ENCODE peak calls at places on chromosomes 2 and 18, in ten cellular contexts. U is neural progenitor cell, Z is left ventricle myocardium inferior, F is spleen, L is iPS DF 6.9, E is heart left ventricle, Y is thoracic aorta, X is A549, B is transverse colon, T is pancreas. H is an unnamed sample.
A peak's percentile ranks its signal among the peaks of the same experiment; 100 is the strongest.

GRCh38 chr18:8299054-8299708 is 310.1 kb upstream of the RAB12 start:
- DNase-seq in B (no peak), Z (no peak), E (no peak), X (no peak), F (no peak), T (no peak), U (no peak), Y (no peak), L (no peak), H (no peak)

GRCh38 chr2:12113364-12113763 is 366.9 kb downstream of the LPIN1 start:
- DNase-seq in Z (no peak), L (no peak), X (no peak), T (no peak), U (no peak), F (no peak), E (no peak), B (no peak), Y (no peak), H (no peak)

GRCh38 chr2:3408781-3409180 is 29.3 kb downstream of the TRAPPC12 start:
- DNase-seq in X (no peak), E (no peak), T (no peak), Z (no peak), L (no peak), Y (no peak), B (no peak), F (no peak), U (no peak), H (no peak)

GRCh38 chr2:171568085-171568484 is 45.8 kb downstream of the CYBRD1 start:
- DNase-seq in Y (no peak), U (no peak), Z (no peak), T (no peak), F (no peak), X (no peak), B (no peak), L (no peak), E (no peak), H (no peak)

GRCh38 chr2:12488365-12488972 is 228.3 kb upstream of the TRIB2 start:
- DNase-seq in E (no peak), B (no peak), U (no peak), F (peak; percentile 79), Z (no peak), L (no peak), X (no peak), Y (no peak), T (no peak), H (peak; percentile 34)

GRCh38 chr2:162106146-162106551 is 32.1 kb upstream of the DPP4 start:
- DNase-seq in U (no peak), L (no peak), Y (no peak), Z (no peak), E (no peak), B (no peak), T (no peak), F (no peak), X (no peak), H (no peak)

GRCh38 chr2:137333386-137333972 is 568.1 kb downstream of the THSD7B start:
- DNase-seq in Y (no peak), X (no peak), B (no peak), F (no peak), E (no peak), Z (no peak), T (no peak), U (no peak), L (no peak), H (no peak)

GRCh38 chr18:77654302-77654701 is 404.7 kb downstream of the GALR1 start:
- DNase-seq in B (no peak), F (no peak), U (no peak), Y (no peak), L (no peak), X (no peak), Z (no peak), E (no peak), T (no peak), H (no peak)

GRCh38 chr2:177245010-177245422 is 19.5 kb downstream of the NFE2L2 start:
- DNase-seq in F (no peak), E (no peak), T (no peak), B (no peak), Z (no peak), Y (no peak), U (no peak), X (peak; percentile 78), L (no peak), H (no peak)

GRCh38 chr2:177249038-177249437 is 15.5 kb downstream of the NFE2L2 start:
- DNase-seq in L (no peak), Y (no peak), Z (no peak), T (no peak), F (no peak), B (no peak), U (no peak), E (no peak), X (no peak), H (no peak)

GRCh38 chr2:177250461-177250860 is 14.1 kb downstream of the NFE2L2 start:
- DNase-seq in U (no peak), X (no peak), Y (no peak), L (no peak), E (no peak), T (no peak), Z (no peak), B (no peak), F (no peak), H (no peak)

GRCh38 chr2:177246000-177246399 is 18.5 kb downstream of the NFE2L2 start:
- DNase-seq in F (no peak), T (no peak), Y (no peak), L (no peak), U (peak; percentile 17), B (no peak), E (no peak), Z (no peak), X (no peak), H (no peak)

DNA sequence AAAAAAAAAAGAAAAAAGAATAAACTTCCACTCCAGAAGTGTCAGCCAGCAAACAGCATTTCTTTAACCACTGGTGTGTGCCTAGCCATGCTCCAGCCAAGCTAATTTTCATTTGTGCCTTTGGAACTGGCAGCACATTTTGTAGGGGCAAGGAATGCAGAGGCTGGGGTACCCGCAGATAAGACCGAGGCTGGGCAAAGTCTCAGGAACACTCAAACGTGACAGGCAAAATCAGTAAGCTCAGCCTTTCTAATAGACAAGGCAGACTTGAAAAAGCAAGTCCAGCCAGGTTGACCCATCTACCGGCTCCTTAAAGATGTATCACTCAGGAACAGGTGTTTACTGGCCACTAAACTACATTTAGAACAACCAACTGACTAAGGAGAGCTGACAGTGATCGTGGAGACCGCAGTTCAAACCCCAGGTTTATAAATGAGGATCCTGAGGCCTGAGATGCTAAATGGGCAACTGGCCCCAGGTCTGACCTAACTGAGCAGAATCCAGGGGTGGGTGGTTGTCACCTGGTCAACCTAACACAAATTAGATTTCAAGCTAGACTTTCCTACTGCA is 16.7 kb downstream of the NFE2L2 start:
- DNase-seq in B (no peak), X (no peak), E (no peak), U (no peak), F (no peak), Y (no peak), L (no peak), T (no peak), Z (no peak), H (no peak)
- H3K4me1 ChIP-seq in B (peaks cover 30% of the 10 kb centered on the region), X (peaks cover 100% of the 10 kb centered on the region), E (peaks cover 93% of the 10 kb centered on the region), U (peaks cover 8% of the 10 kb centered on the region), F (peaks cover 94% of the 10 kb centered on the region), Y (peaks cover 82% of the 10 kb centered on the region), L (no peaks in the 10 kb centered on the region), T (peaks cover 28% of the 10 kb centered on the region), Z (peaks cover 100% of the 10 kb centered on the region), H (peaks cover 83% of the 10 kb centered on the region)

GRCh38 chr2:47301277-47301618 is 101.7 kb upstream of the MSH2 start:
- DNase-seq in B (no peak), Y (no peak), E (no peak), U (no peak), T (no peak), Z (no peak), X (no peak), F (no peak), L (no peak), H (no peak)
- H3K4me1 ChIP-seq in B (no peaks in the 10 kb centered on the region), Y (no peaks in the 10 kb centered on the region), E (peaks cover 57% of the 10 kb centered on the region), U (peaks cover 13% of the 10 kb centered on the region), T (no peaks in the 10 kb centered on the region), Z (no peaks in the 10 kb centered on the region), X (peaks cover 50% of the 10 kb centered on the region), F (peaks cover 32% of the 10 kb centered on the region), L (peaks cover 3% of the 10 kb centered on the region), H (no peaks in the 10 kb centered on the region)

DNA sequence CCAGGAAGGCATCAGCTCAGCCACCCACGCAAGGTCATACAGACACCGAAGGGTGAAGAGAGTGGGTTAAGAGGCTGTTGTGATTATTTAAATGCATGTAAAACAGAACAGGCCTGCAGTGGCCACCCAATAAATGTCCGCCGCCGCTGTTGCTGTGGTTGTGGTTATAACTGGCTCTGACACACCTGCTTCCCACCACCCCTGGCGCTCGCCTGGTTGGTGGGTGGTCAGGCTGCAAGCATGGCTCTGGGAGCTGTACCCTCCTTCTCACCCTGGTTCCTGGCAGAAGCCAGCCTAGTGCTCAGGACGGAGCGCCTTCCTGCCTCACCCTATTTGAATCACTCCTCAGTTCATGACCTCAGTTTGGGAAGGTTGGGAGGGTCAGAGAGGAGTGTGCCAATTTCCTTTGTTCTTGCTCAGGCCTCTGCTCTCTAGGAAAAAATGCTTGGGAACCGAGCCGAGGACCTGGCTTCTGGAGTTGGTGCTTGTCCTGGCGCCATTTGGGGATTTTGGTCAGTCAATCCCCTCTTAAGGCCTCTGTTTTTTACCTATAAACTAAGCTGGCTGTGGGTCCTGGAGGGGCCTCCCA is 5.3 kb upstream of the CRYBA2 start:
- DNase-seq in T (peak; percentile 46), B (no peak), X (no peak), U (no peak), E (no peak), L (no peak), Z (no peak), F (no peak), Y (no peak), H (no peak)
- H3K4me1 ChIP-seq in T (peaks cover 15% of the 10 kb centered on the region), B (peaks cover 20% of the 10 kb centered on the region), X (peaks cover 17% of the 10 kb centered on the region), U (peaks cover 41% of the 10 kb centered on the region), E (peaks cover 37% of the 10 kb centered on the region), L (peaks cover 9% of the 10 kb centered on the region), Z (peaks cover 40% of the 10 kb centered on the region), F (peaks cover 40% of the 10 kb centered on the region), Y (peaks cover 23% of the 10 kb centered on the region), H (peaks cover 28% of the 10 kb centered on the region)

GRCh38 chr18:3265564-3266033 is 3.7 kb downstream of the MYL12B start:
- DNase-seq in X (no peak), F (no peak), B (no peak), Y (no peak), T (no peak), L (no peak), U (peak; percentile 17), E (no peak), Z (no peak), H (no peak)

GRCh38 chr18:3269900-3270299 is 8.0 kb downstream of the MYL12B start:
- DNase-seq in X (no peak), Y (no peak), T (no peak), L (no peak), F (no peak), B (no peak), U (no peak), E (no peak), Z (no peak), H (no peak)

GRCh38 chr18:3266062-3266608 is 4.2 kb downstream of the MYL12B start:
- DNase-seq in Z (no peak), E (peak; percentile 44), B (no peak), L (no peak), U (no peak), X (no peak), Y (no peak), F (no peak), T (no peak), H (no peak)

GRCh38 chr18:3268306-3268705 is 6.4 kb downstream of the MYL12B start:
- DNase-seq in B (no peak), Y (no peak), E (no peak), U (no peak), Z (no peak), T (no peak), L (no peak), X (no peak), F (no peak), H (no peak)

GRCh38 chr18:3269241-3269640 is 7.3 kb downstream of the MYL12B start:
- DNase-seq in U (no peak), X (no peak), Y (no peak), E (no peak), Z (no peak), T (no peak), L (no peak), B (no peak), F (no peak), H (no peak)
- H3K4me1 ChIP-seq in U (no peaks in the 10 kb centered on the region), X (peaks cover 58% of the 10 kb centered on the region), Y (peaks cover 57% of the 10 kb centered on the region), E (peaks cover 67% of the 10 kb centered on the region), Z (peaks cover 92% of the 10 kb centered on the region), T (peaks cover 20% of the 10 kb centered on the region), L (no peaks in the 10 kb centered on the region), B (peaks cover 25% of the 10 kb centered on the region), F (peaks cover 76% of the 10 kb centered on the region), H (peaks cover 62% of the 10 kb centered on the region)

H was measured in CD8-positive, alpha-beta memory T cell.